ENCODE peak calls at places on chromosomes 7 and 10, in four cellular contexts. X is choroid plexus epithelial cell; K is activated CD4-positive, alpha-beta T cell treated with anti-CD3 and anti-CD28 coated beads, Interleukin-2, amount 50 U/mL, for 1 hour; H is DMS79. A is an unnamed sample.

GRCh38 chr10:78831001-78831400 is 237.8 kb upstream of the ZMIZ1 start:
- DNase-seq in X (no peak), K (no peak), H (no peak), A (no peak)

GRCh38 chr7:127892488-127893314 is 138.5 kb downstream of the LRRC4 start:
- DNase-seq in X (no peak), K (no peak), H (no peak), A (no peak)

GRCh38 chr7:143455494-143455893 is 12.2 kb downstream of the TAS2R60 start:
- DNase-seq in X (no peak), K (no peak), H (no peak), A (no peak)

GRCh38 chr7:445563-446288 is 73.9 kb downstream of the PDGFA start:
- DNase-seq in X (no peak), K (no peak), H (no peak), A (peak)

GRCh38 chr7:125423444-125424155 is 494.0 kb upstream of the POT1 start:
- DNase-seq in X (peak), K (no peak), H (no peak), A (no peak)

GRCh38 chr7:55325371-55325792 is 39.8 kb upstream of the LANCL2 start:
- DNase-seq in X (peak), K (no peak), H (no peak), A (no peak)

GRCh38 chr10:78456649-78457400 is 423.2 kb downstream of the RPS24 start:
- DNase-seq in X (no peak), K (no peak), H (no peak), A (no peak)

GRCh38 chr7:132140341-132140740 is 435.9 kb downstream of the PLXNA4 start:
- DNase-seq in X (no peak), K (no peak), H (no peak), A (no peak)

GRCh38 chr10:122122493-122122892 is 133.5 kb downstream of the TACC2 start:
- DNase-seq in X (no peak), K (no peak), H (no peak), A (no peak)

GRCh38 chr7:11191574-11192220 is 218.0 kb downstream of the PHF14 start:
- DNase-seq in X (no peak), K (no peak), H (no peak), A (no peak)

GRCh38 chr7:114409750-114410149 is 4.9 kb upstream of the FOXP2 start:
- DNase-seq in X (no peak), K (no peak), H (no peak), A (no peak)

GRCh38 chr10:91420868-91421267 is 10.7 kb downstream of the HECTD2 start:
- DNase-seq in X (peak), K (no peak), H (no peak), A (no peak)

GRCh38 chr7:30625283-30625682 is 30.6 kb downstream of the GARS1 start:
- DNase-seq in X (no peak), K (no peak), H (no peak), A (no peak)

GRCh38 chr10:49080965-49081364 is 34.4 kb downstream of the VSTM4 start:
- DNase-seq in X (no peak), K (no peak), H (no peak), A (no peak)

GRCh38 chr7:114508096-114508495 is 93.5 kb downstream of the FOXP2 start:
- DNase-seq in X (peak), K (no peak), H (no peak), A (no peak)

GRCh38 chr7:28083159-28083997 is 97.2 kb downstream of the JAZF1 start:
- DNase-seq in X (peak), K (no peak), H (no peak), A (peak)

GRCh38 chr10:19031763-19032162 is 16.8 kb upstream of the MALRD1 start:
- DNase-seq in X (no peak), K (no peak), H (no peak), A (no peak)

GRCh38 chr10:69955211-69955805 is 97.3 kb upstream of the MACROH2A2 start:
- DNase-seq in X (no peak), K (no peak), H (no peak), A (no peak)

GRCh38 chr7:24905996-24906770 is 73.8 kb downstream of the OSBPL3 start:
- DNase-seq in X (peak), K (no peak), H (no peak), A (no peak)

GRCh38 chr7:1236132-1236655 is 3.5 kb downstream of the UNCX start:
- DNase-seq in X (no peak), K (no peak), H (no peak), A (no peak)

GRCh38 chr10:95755511-95756004 is 405 bp upstream of the ENTPD1 start:
- DNase-seq in X (peak), K (no peak), H (no peak), A (peak)

GRCh38 chr10:117541405-117541908 is 1.1 kb upstream of the EMX2 start:
- DNase-seq in X (peak), K (no peak), H (no peak), A (no peak)

GRCh38 chr7:21251166-21251806 is 176.6 kb upstream of the SP4 start:
- DNase-seq in X (no peak), K (no peak), H (no peak), A (no peak)

GRCh38 chr10:130787821-130788220 is 523.7 kb downstream of the TCERG1L start:
- DNase-seq in X (no peak), K (no peak), H (no peak), A (no peak)

GRCh38 chr7:7257899-7258692 is 75.8 kb downstream of the C1GALT1 start:
- DNase-seq in X (no peak), K (no peak), H (no peak), A (no peak)

GRCh38 chr7:193538-194256 is 1.3 kb downstream of the FAM20C start:
- DNase-seq in X (no peak), K (no peak), H (no peak), A (peak)

GRCh38 chr10:59366310-59366709 is 4.0 kb upstream of the FAM13C start:
- DNase-seq in X (no peak), K (no peak), H (no peak), A (peak)

GRCh38 chr7:36904802-36905201 is 180.5 kb upstream of the AOAH start:
- DNase-seq in X (no peak), K (no peak), H (no peak), A (no peak)

GRCh38 chr10:72461085-72461484 is 106.4 kb upstream of the DNAJB12 start:
- DNase-seq in X (peak), K (no peak), H (no peak), A (no peak)

GRCh38 chr10:124744047-124744687 is at the start of gene FAM53B:
- DNase-seq in X (peak), K (peak), H (peak), A (peak)

GRCh38 chr10:78427497-78428031 is 393.9 kb downstream of the RPS24 start:
- DNase-seq in X (no peak), K (no peak), H (no peak), A (no peak)

GRCh38 chr7:23530901-23531793 is 634 bp downstream of the TRA2A start:
- DNase-seq in X (peak), K (peak), H (peak), A (peak)